ENCODE peak calls at places on chromosomes 2 and 18, in six cellular contexts. Z, R, L, M, X and C are unnamed samples.

GRCh38 chr2:30481323-30481800 is 34.3 kb downstream of the LCLAT1 start:
- DNase-seq in M (no peak), L (no peak), Z (no peak), R (no peak), X (no peak), C (no peak)

GRCh38 chr2:56130463-56131070 is 53.2 kb upstream of the CCDC85A start:
- DNase-seq in L (peak), R (peak), M (peak), Z (no peak), X (peak), C (no peak)

GRCh38 chr18:63892544-63892943 is 5.0 kb downstream of the SERPINB2 start:
- DNase-seq in Z (no peak), R (no peak), L (no peak), X (no peak), M (no peak), C (no peak)

GRCh38 chr2:18286897-18287296 is 273.6 kb downstream of the RDH14 start:
- DNase-seq in L (no peak), R (no peak), X (no peak), M (no peak), Z (no peak), C (no peak)

GRCh38 chr2:203014456-203015199 is at the start of gene NBEAL1:
- DNase-seq in X (peak), L (peak), R (peak), Z (peak), M (peak), C (peak)

GRCh38 chr18:21391074-21391673 is 149.1 kb downstream of the GREB1L start:
- DNase-seq in Z (no peak), R (peak), L (no peak), M (no peak), X (peak), C (peak)

GRCh38 chr18:76368976-76369375 is 126.1 kb downstream of the ZNF516 start:
- DNase-seq in M (no peak), Z (no peak), R (no peak), L (no peak), X (no peak), C (no peak)

GRCh38 chr2:8212239-8212638 is 469.6 kb upstream of the ID2 start:
- DNase-seq in L (no peak), R (no peak), M (no peak), X (no peak), Z (no peak), C (no peak)

GRCh38 chr2:235950473-235950809 is 217.7 kb downstream of the GBX2 start:
- DNase-seq in Z (no peak), R (no peak), L (no peak), M (no peak), X (no peak), C (no peak)

GRCh38 chr2:73117441-73117840 is 4.7 kb upstream of the RAB11FIP5 start:
- DNase-seq in Z (no peak), R (no peak), X (no peak), L (no peak), M (no peak), C (no peak)

GRCh38 chr2:175195012-175195411 is 13.5 kb upstream of the ATP5MC3 start:
- DNase-seq in L (no peak), M (no peak), Z (no peak), X (no peak), R (no peak), C (no peak)

GRCh38 chr18:36095936-36096519 is 28.7 kb upstream of the RPRD1A start:
- DNase-seq in R (no peak), L (no peak), X (peak), M (peak), Z (no peak), C (no peak)

GRCh38 chr2:166240387-166241313 is 112.8 kb upstream of the SCN1A start:
- DNase-seq in M (no peak), R (peak), L (no peak), X (no peak), Z (no peak), C (peak)

GRCh38 chr2:239892480-239893235 is 132.5 kb downstream of the NDUFA10 start:
- DNase-seq in L (no peak), Z (no peak), R (no peak), X (no peak), M (no peak), C (no peak)

GRCh38 chr18:45852631-45853030 is 27.2 kb downstream of the SIGLEC15 start:
- DNase-seq in M (no peak), Z (no peak), X (no peak), L (no peak), R (no peak), C (no peak)

GRCh38 chr2:98829586-98830270 is 98.8 kb upstream of the MGAT4A start:
- DNase-seq in Z (no peak), L (no peak), X (no peak), M (no peak), R (no peak), C (no peak)

GRCh38 chr2:78754930-78755329 is 270.6 kb upstream of the REG3G start:
- DNase-seq in M (no peak), X (no peak), L (no peak), R (no peak), Z (no peak), C (no peak)

GRCh38 chr18:62324917-62325805 is at the start of gene TNFRSF11A:
- DNase-seq in R (peak), L (peak), X (peak), M (peak), Z (no peak), C (peak)

GRCh38 chr18:56873441-56874140 is 222.4 kb downstream of the WDR7 start:
- DNase-seq in M (peak), Z (no peak), R (no peak), X (no peak), L (no peak), C (no peak)

DNA sequence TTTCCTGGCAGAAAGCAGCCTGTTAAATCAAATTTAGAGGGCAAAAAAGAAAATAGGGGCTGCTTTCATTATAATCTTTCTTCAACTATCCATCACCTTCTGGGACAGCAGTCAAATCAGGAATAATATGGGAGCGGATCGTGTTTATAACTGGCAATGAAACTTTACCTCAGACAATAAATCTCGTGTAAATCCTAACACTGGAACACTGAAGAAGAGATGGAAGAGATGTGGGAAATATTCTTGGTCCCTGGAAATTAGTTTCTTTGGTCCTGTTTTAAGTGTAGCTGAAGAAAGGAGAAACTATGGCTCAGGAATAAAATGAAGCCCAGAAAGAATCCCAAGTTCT is 77.6 kb upstream of the SERTAD2 start:
- DNase-seq in L (no peak), Z (no peak), R (no peak), X (no peak), M (no peak), C (no peak)
- H3K27ac ChIP-seq in L (peak), Z (peak), R (no peak), X (no peak), M (peak), C (peak)

GRCh38 chr18:49243391-49243790 is 217.1 kb downstream of the DYM start:
- DNase-seq in X (no peak), R (no peak), M (no peak), L (no peak), Z (no peak), C (no peak)

GRCh38 chr18:49237031-49237430 is 223.4 kb downstream of the DYM start:
- DNase-seq in L (no peak), X (no peak), M (no peak), R (no peak), Z (no peak), C (no peak)

GRCh38 chr18:49241852-49242251 is 218.6 kb downstream of the DYM start:
- DNase-seq in R (no peak), L (no peak), X (no peak), Z (no peak), M (no peak), C (no peak)

GRCh38 chr18:49234984-49235383 is 225.5 kb downstream of the DYM start:
- DNase-seq in R (no peak), L (no peak), X (no peak), Z (no peak), M (no peak), C (no peak)

GRCh38 chr18:49238433-49239042 is 221.9 kb downstream of the DYM start:
- DNase-seq in L (no peak), M (peak), Z (no peak), X (peak), R (peak), C (peak)
- TF ChIP-seq CTCF in L (peak), M (peak), Z (peak), X (peak), R (peak), C (peak)

GRCh38 chr18:59695551-59695950 is 1.7 kb downstream of the CCBE1 start:
- DNase-seq in L (no peak), Z (no peak), R (no peak), M (no peak), X (no peak), C (no peak)

GRCh38 chr18:59694824-59695223 is 2.4 kb downstream of the CCBE1 start:
- DNase-seq in L (no peak), Z (no peak), X (no peak), M (no peak), R (no peak), C (no peak)

GRCh38 chr18:59690216-59691045 is 6.8 kb downstream of the CCBE1 start:
- DNase-seq in M (no peak), R (no peak), Z (no peak), L (no peak), X (no peak), C (no peak)

GRCh38 chr18:59691996-59692395 is 5.2 kb downstream of the CCBE1 start:
- DNase-seq in X (no peak), R (no peak), L (no peak), Z (no peak), M (no peak), C (no peak)

GRCh38 chr18:59691046-59691395 is 6.2 kb downstream of the CCBE1 start:
- DNase-seq in Z (no peak), M (no peak), X (no peak), R (no peak), L (no peak), C (no peak)
- H3K27ac ChIP-seq in Z (no peak), M (no peak), X (no peak), R (no peak), L (no peak), C (no peak)

GRCh38 chr18:11714244-11714918 is 25.3 kb downstream of the GNAL start:
- DNase-seq in L (no peak), M (no peak), Z (no peak), R (no peak), X (no peak), C (no peak)

GRCh38 chr18:11710578-11710977 is 21.5 kb downstream of the GNAL start:
- DNase-seq in L (no peak), X (no peak), R (no peak), M (no peak), Z (no peak), C (no peak)

GRCh38 chr18:11719050-11719449 is 30.0 kb downstream of the GNAL start:
- DNase-seq in Z (no peak), R (no peak), M (no peak), X (no peak), L (no peak), C (no peak)

GRCh38 chr18:11719621-11720020 is 30.6 kb downstream of the GNAL start:
- DNase-seq in M (no peak), L (no peak), X (no peak), Z (no peak), R (no peak), C (no peak)

DNA sequence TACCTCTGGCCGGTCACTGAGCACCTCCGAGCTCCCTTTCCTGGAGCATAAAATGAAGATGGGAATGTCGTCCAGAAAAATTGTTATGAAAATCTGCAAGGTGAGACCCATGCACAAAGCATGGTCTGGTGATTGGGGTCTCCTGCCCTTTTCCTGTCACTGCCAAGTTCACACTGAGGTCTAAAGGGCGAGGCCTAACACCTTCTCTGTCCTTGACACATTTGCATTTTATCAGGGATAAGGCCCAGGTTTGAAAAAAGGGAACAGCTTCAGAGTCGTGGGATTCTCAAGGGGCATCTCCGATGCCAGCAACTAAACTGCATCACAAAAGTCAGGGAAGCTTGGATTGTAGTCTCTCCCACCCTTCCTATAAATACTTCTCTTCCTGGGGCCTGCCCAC is 24.7 kb downstream of the GNAL start:
- DNase-seq in R (no peak), L (no peak), Z (no peak), X (no peak), M (no peak), C (no peak)
- TF ChIP-seq CTCF in R (no peak), L (no peak), Z (no peak), X (no peak), M (no peak), C (no peak)

GRCh38 chr2:233314180-233314579 is 6.6 kb downstream of the SAG start:
- DNase-seq in Z (no peak), L (no peak), M (no peak), R (no peak), X (no peak), C (no peak)
- H3K27ac ChIP-seq in Z (no peak), L (no peak), M (no peak), R (no peak), X (no peak), C (no peak)

GRCh38 chr2:63840785-63841253 is 877 bp upstream of the UGP2 start:
- DNase-seq in Z (peak), X (peak), M (peak), L (peak), R (peak), C (peak)

GRCh38 chr2:63840081-63840784 is 1.5 kb upstream of the UGP2 start:
- DNase-seq in M (no peak), X (no peak), R (no peak), L (no peak), Z (no peak), C (no peak)

GRCh38 chr2:63843093-63843492 is 1.4 kb downstream of the UGP2 start:
- DNase-seq in R (no peak), Z (no peak), X (no peak), M (no peak), L (no peak), C (no peak)

GRCh38 chr2:63842149-63843061 is 709 bp downstream of the UGP2 start:
- DNase-seq in L (peak), R (peak), Z (no peak), X (peak), M (peak), C (peak)

GRCh38 chr2:63841254-63842022 is at the start of gene UGP2:
- DNase-seq in X (peak), L (peak), R (peak), M (peak), Z (peak), C (peak)
- TF ChIP-seq CTCF in X (peak), L (no peak), R (peak), M (peak), Z (peak), C (peak)

GRCh38 chr18:111292-112014 is 46.9 kb upstream of the USP14 start:
- DNase-seq in Z (no peak), X (peak), L (peak), R (peak), M (peak), C (peak)
- H3K27ac ChIP-seq in Z (peak), X (peak), L (peak), R (no peak), M (peak), C (no peak)

GRCh38 chr2:85326406-85326945 is 1.3 kb downstream of the TGOLN2 start:
- DNase-seq in X (no peak), M (no peak), R (no peak), L (no peak), Z (no peak), C (no peak)

GRCh38 chr2:85325466-85325811 is 2.4 kb downstream of the TGOLN2 start:
- DNase-seq in X (no peak), R (no peak), L (no peak), M (no peak), Z (no peak), C (no peak)

GRCh38 chr2:85326946-85327756 is 638 bp downstream of the TGOLN2 start:
- DNase-seq in M (peak), X (peak), Z (no peak), L (peak), R (peak), C (no peak)

GRCh38 chr2:85329181-85329651 is 1.4 kb upstream of the TGOLN2 start:
- DNase-seq in R (no peak), M (no peak), L (no peak), Z (no peak), X (no peak), C (no peak)

DNA sequence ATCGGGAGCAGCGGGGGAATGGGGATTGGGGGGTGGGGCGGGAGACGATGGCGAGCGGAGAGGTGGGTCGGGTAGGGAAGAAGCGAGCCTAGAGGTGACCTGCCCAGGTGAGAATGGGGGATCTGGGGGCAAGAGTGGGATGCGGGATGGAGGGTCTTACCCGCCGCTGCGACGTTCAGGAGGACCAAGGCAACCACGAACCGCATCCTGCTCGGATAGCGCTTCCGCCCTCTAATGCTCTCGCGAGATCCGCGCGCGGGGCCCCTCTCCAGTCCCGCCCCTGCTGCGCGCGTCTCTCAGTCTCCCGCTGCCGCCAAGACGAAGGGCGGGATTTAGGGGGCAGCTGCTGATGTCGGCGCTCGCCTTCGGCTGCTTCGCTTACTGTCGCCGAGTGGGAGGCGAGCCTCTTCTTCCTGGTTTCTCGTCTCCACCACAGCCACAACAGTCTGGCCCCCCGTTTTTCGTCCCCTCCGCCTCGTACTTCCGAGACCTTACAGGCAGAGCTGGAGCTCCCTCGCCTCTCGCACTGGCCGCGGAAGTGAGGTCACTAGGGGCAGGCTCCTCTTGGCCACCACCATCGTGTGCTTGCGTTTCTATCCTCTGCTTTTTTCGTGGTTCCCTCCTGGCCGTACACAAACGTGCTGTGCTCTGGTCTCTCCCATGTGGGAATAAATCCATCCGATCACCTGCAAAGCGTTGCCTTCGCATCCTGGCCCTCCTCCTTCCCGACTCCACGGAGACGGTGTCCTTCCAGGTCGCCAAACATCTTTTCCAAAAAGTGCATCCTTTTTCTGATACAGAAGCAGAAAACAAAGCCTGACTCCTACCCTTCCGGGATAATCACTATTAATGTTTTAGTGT is at the start of gene TGOLN2:
- DNase-seq in R (peak), L (peak), M (peak), Z (peak), X (peak), C (peak)
- TF ChIP-seq CTCF in R (no peak), L (no peak), M (no peak), Z (peak), X (no peak), C (no peak)